ENCODE peak calls at places on chromosomes 1 and 21, in nine cellular contexts. I, H, G, M, T, N, U, A and O are unnamed samples.

GRCh38 chr1:198268784-198269183 is 112.0 kb downstream of the NEK7 start:
- DNase-seq in I (no peak), H (no peak), G (no peak), M (no peak), T (no peak), N (no peak), U (no peak), A (no peak), O (no peak)

GRCh38 chr1:17586172-17586963 is 46.9 kb downstream of the ARHGEF10L start:
- DNase-seq in I (no peak), H (peak; percentile 73), G (no peak), M (no peak), T (peak; percentile 71), N (no peak), U (no peak), A (peak; percentile 43), O (peak; percentile 79)

GRCh38 chr1:246324711-246325110 is 182.4 kb downstream of the SMYD3 start:
- DNase-seq in I (no peak), H (no peak), G (no peak), M (no peak), T (no peak), N (no peak), U (no peak), A (no peak), O (peak; percentile 6)

GRCh38 chr1:186790101-186790500 is 38.6 kb upstream of the PLA2G4A start:
- DNase-seq in I (no peak), H (no peak), G (no peak), M (no peak), T (no peak), N (no peak), U (no peak), A (no peak), O (peak; percentile 49)

GRCh38 chr1:53799141-53799540 is 39.0 kb downstream of the NDC1 start:
- DNase-seq in I (no peak), H (no peak), G (no peak), M (no peak), T (no peak), N (peak; percentile 71), U (no peak), A (no peak), O (no peak)

GRCh38 chr1:36822648-36823047 is 211.7 kb downstream of the GRIK3 start:
- DNase-seq in I (no peak), H (no peak), G (no peak), M (no peak), T (no peak), N (no peak), U (no peak), A (no peak), O (no peak)

GRCh38 chr1:57485643-57486042 is 61.8 kb upstream of the DAB1 start:
- DNase-seq in I (no peak), H (peak; percentile 4), G (no peak), M (no peak), T (no peak), N (peak; percentile 19), U (no peak), A (no peak), O (peak; percentile 71)

GRCh38 chr1:43993206-43993914 is 2.0 kb downstream of the CCDC24 start:
- DNase-seq in I (no peak), H (no peak), G (no peak), M (no peak), T (no peak), N (no peak), U (no peak), A (no peak), O (no peak)

GRCh38 chr1:9128161-9128519 is 762 bp downstream of the GPR157 start:
- DNase-seq in I (no peak), H (no peak), G (peak; percentile 76), M (no peak), T (peak; percentile 83), N (no peak), U (peak; percentile 45), A (peak; percentile 57), O (no peak)

GRCh38 chr1:116990612-116991151 is 10.9 kb upstream of the CD101 start:
- DNase-seq in I (no peak), H (no peak), G (no peak), M (peak; percentile 60), T (no peak), N (peak; percentile 89), U (no peak), A (peak; percentile 58), O (peak; percentile 100)

GRCh38 chr1:182484531-182485257 is 34.7 kb downstream of the RGSL1 start:
- DNase-seq in I (no peak), H (no peak), G (no peak), M (no peak), T (peak; percentile 64), N (no peak), U (no peak), A (no peak), O (no peak)

GRCh38 chr1:57112148-57112547 is 146.3 kb upstream of the C8B start:
- DNase-seq in I (no peak), H (no peak), G (no peak), M (no peak), T (no peak), N (no peak), U (no peak), A (no peak), O (no peak)

GRCh38 chr1:62912028-62912638 is 128.2 kb downstream of the ATG4C start:
- DNase-seq in I (no peak), H (peak; percentile 2), G (no peak), M (no peak), T (no peak), N (peak; percentile 39), U (no peak), A (no peak), O (peak; percentile 41)

GRCh38 chr1:48610628-48611542 is 138.9 kb upstream of the SPATA6 start:
- DNase-seq in I (peak; percentile 22), H (no peak), G (peak; percentile 58), M (no peak), T (peak; percentile 66), N (no peak), U (peak; percentile 38), A (peak; percentile 16), O (no peak)

DNA sequence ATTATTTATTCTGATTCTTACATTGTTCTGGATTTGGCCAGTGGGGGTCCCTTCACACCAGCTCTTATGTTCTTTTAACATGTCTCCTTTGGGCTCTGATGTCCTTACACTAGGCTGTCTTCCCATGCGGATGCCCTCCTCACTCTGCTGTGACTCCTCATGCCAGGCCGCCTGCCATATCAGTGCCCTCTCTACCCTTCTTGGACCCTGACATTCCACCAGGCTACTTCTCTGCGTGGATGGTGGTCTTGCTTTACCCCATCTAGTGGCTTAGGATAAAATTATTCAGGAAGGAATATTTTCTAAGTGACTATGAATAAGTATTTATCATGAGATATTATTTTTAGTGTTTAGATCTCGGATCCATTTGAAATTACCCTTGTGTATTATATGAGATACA is 21.2 kb downstream of the ATF6 start:
- DNase-seq in I (no peak), H (no peak), G (no peak), M (no peak), T (no peak), N (peak; percentile 31), U (no peak), A (no peak), O (no peak)
- TF ChIP-seq CTCF in I (no peak), H (peak; percentile 31), G (no peak), M (no peak), T (no peak), N (peak; percentile 18), U (no peak), A (no peak), O (peak; percentile 32)

GRCh38 chr21:26405735-26406361 is 167.2 kb downstream of the CYYR1 start:
- DNase-seq in I (no peak), H (peak; percentile 50), G (no peak), M (no peak), T (no peak), N (peak; percentile 20), U (no peak), A (no peak), O (peak; percentile 82)
- H3K4me3 ChIP-seq in I (no peak overlapping the region), H (peak overlapping the region; percentile 37), G (no peak overlapping the region), M (peak overlapping the region; percentile 32), T (no peak overlapping the region), N (no peak overlapping the region), U (no peak overlapping the region), A (no peak overlapping the region), O (no peak overlapping the region)

DNA sequence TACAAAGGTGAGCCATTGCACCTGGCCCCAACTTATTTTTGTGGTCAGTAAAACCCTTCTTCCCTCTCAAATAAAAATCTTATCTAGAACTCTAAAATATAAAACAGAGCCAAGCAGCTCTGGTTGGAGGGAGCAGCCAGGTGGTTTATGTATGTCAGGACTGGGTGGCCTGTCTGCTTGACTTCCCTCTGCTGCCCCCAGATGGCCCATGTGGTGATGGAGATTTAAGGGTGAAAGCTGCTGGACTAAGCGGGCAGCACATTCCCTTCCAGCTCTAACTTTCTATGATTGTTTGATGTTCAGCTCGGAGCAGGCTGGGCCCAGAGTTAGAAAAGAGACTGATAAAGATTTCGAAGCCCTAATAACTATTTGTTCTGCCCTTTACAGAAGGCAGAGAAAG is 11.9 kb upstream of the PAQR6 start:
- DNase-seq in I (no peak), H (no peak), G (no peak), M (no peak), T (no peak), N (no peak), U (no peak), A (no peak), O (no peak)
- TF ChIP-seq CTCF in I (no peak), H (peak; percentile 33), G (no peak), M (no peak), T (no peak), N (no peak), U (no peak), A (no peak), O (peak; percentile 20)

GRCh38 chr1:200337831-200338230 is 72.0 kb downstream of the ZNF281 start:
- DNase-seq in I (no peak), H (no peak), G (no peak), M (no peak), T (no peak), N (no peak), U (no peak), A (no peak), O (no peak)
- H3K4me3 ChIP-seq in I (no peak overlapping the region), H (no peak overlapping the region), G (no peak overlapping the region), M (no peak overlapping the region), T (no peak overlapping the region), N (no peak overlapping the region), U (no peak overlapping the region), A (no peak overlapping the region), O (no peak overlapping the region)

GRCh38 chr21:38833122-38833521 is 27.4 kb downstream of the ETS2 start:
- DNase-seq in I (no peak), H (no peak), G (no peak), M (no peak), T (no peak), N (no peak), U (no peak), A (no peak), O (no peak)
- TF ChIP-seq CTCF in I (no peak), H (no peak), G (no peak), M (no peak), T (no peak), N (no peak), U (no peak), A (no peak), O (peak; percentile 12)